ENCODE peak calls at places on chromosomes 7 and 10, in five cellular contexts. One of them, this sample, is unnamed.

GRCh38 chr7:21454906-21455305 is 27.0 kb downstream of the SP4 start:
- DNase-seq in GM10248: no peak
- DNase-seq in body of pancreas: no peak
- DNase-seq in mucosa of descending colon: no peak
- DNase-seq in endothelial cell: no peak
- DNase-seq in this sample: no peak

GRCh38 chr10:62961951-62962523 is 145.9 kb upstream of the EGR2 start:
- DNase-seq in body of pancreas: no peak
- DNase-seq in mucosa of descending colon: no peak
- DNase-seq in endothelial cell: no peak
- DNase-seq in GM10248: no peak
- DNase-seq in this sample: no peak

GRCh38 chr7:45921381-45921698 is 268 bp upstream of the IGFBP3 start:
- DNase-seq in body of pancreas: no peak
- DNase-seq in GM10248: no peak
- DNase-seq in endothelial cell: no peak
- DNase-seq in mucosa of descending colon: no peak
- DNase-seq in this sample: no peak

GRCh38 chr10:84783909-84784308 is 455.5 kb downstream of the CCSER2 start:
- DNase-seq in GM10248: no peak
- DNase-seq in mucosa of descending colon: no peak
- DNase-seq in body of pancreas: no peak
- DNase-seq in endothelial cell: no peak
- DNase-seq in this sample: peak; percentile 13

GRCh38 chr10:24681476-24682088 is 42.1 kb downstream of the ARHGAP21 start:
- DNase-seq in endothelial cell: no peak
- DNase-seq in mucosa of descending colon: no peak
- DNase-seq in body of pancreas: no peak
- DNase-seq in GM10248: no peak
- DNase-seq in this sample: no peak

GRCh38 chr7:135911091-135911490 is 66.1 kb downstream of the MTPN start:
- DNase-seq in body of pancreas: no peak
- DNase-seq in endothelial cell: no peak
- DNase-seq in mucosa of descending colon: no peak
- DNase-seq in GM10248: no peak
- DNase-seq in this sample: no peak

GRCh38 chr10:76357726-76358125 is 926.3 kb downstream of the LRMDA start:
- DNase-seq in body of pancreas: no peak
- DNase-seq in GM10248: no peak
- DNase-seq in endothelial cell: no peak
- DNase-seq in mucosa of descending colon: no peak
- DNase-seq in this sample: no peak

GRCh38 chr7:18754766-18755165 is 259.2 kb downstream of the HDAC9 start:
- DNase-seq in mucosa of descending colon: no peak
- DNase-seq in endothelial cell: no peak
- DNase-seq in body of pancreas: no peak
- DNase-seq in GM10248: no peak
- DNase-seq in this sample: no peak

GRCh38 chr10:133336131-133337078 is at the start of gene CALY:
- DNase-seq in endothelial cell: peak; percentile 45
- DNase-seq in GM10248: peak; percentile 63
- DNase-seq in body of pancreas: peak; percentile 52
- DNase-seq in mucosa of descending colon: peak; percentile 86
- DNase-seq in this sample: peak; percentile 25

GRCh38 chr7:75662579-75663301 is 76.0 kb downstream of the HIP1 start:
- DNase-seq in GM10248: peak; percentile 76
- DNase-seq in mucosa of descending colon: no peak
- DNase-seq in body of pancreas: no peak
- DNase-seq in endothelial cell: no peak
- DNase-seq in this sample: no peak

GRCh38 chr7:14698239-14698638 is 204.3 kb downstream of the DGKB start:
- DNase-seq in endothelial cell: no peak
- DNase-seq in mucosa of descending colon: no peak
- DNase-seq in GM10248: no peak
- DNase-seq in body of pancreas: no peak
- DNase-seq in this sample: no peak

GRCh38 chr7:148540041-148540738 is 50.4 kb upstream of the C7orf33 start:
- DNase-seq in body of pancreas: peak; percentile 45
- DNase-seq in mucosa of descending colon: peak; percentile 57
- DNase-seq in GM10248: no peak
- DNase-seq in endothelial cell: no peak
- DNase-seq in this sample: no peak

GRCh38 chr7:92806496-92806895 is 29.9 kb downstream of the CDK6 start:
- DNase-seq in endothelial cell: no peak
- DNase-seq in GM10248: no peak
- DNase-seq in mucosa of descending colon: no peak
- DNase-seq in body of pancreas: no peak
- DNase-seq in this sample: no peak

GRCh38 chr7:114444196-114444595 is 29.6 kb downstream of the FOXP2 start:
- DNase-seq in GM10248: no peak
- DNase-seq in body of pancreas: no peak
- DNase-seq in endothelial cell: no peak
- DNase-seq in mucosa of descending colon: no peak
- DNase-seq in this sample: no peak

GRCh38 chr7:3463696-3464095 is 162.6 kb downstream of the SDK1 start:
- DNase-seq in GM10248: no peak
- DNase-seq in endothelial cell: no peak
- DNase-seq in mucosa of descending colon: no peak
- DNase-seq in body of pancreas: no peak
- DNase-seq in this sample: no peak

GRCh38 chr10:15147594-15148392 is 20.7 kb downstream of the NMT2 start:
- DNase-seq in mucosa of descending colon: no peak
- DNase-seq in endothelial cell: no peak
- DNase-seq in body of pancreas: no peak
- DNase-seq in GM10248: no peak
- DNase-seq in this sample: no peak

GRCh38 chr10:116331815-116332214 is 7.6 kb downstream of the CCDC172 start:
- DNase-seq in endothelial cell: no peak
- DNase-seq in body of pancreas: no peak
- DNase-seq in mucosa of descending colon: no peak
- DNase-seq in GM10248: no peak
- DNase-seq in this sample: no peak
- TF ChIP-seq CTCF in endothelial cell: no peak
- TF ChIP-seq CTCF in body of pancreas: no peak
- TF ChIP-seq CTCF in mucosa of descending colon: no peak
- TF ChIP-seq CTCF in GM10248: no peak
- TF ChIP-seq CTCF in this sample: no peak

DNA sequence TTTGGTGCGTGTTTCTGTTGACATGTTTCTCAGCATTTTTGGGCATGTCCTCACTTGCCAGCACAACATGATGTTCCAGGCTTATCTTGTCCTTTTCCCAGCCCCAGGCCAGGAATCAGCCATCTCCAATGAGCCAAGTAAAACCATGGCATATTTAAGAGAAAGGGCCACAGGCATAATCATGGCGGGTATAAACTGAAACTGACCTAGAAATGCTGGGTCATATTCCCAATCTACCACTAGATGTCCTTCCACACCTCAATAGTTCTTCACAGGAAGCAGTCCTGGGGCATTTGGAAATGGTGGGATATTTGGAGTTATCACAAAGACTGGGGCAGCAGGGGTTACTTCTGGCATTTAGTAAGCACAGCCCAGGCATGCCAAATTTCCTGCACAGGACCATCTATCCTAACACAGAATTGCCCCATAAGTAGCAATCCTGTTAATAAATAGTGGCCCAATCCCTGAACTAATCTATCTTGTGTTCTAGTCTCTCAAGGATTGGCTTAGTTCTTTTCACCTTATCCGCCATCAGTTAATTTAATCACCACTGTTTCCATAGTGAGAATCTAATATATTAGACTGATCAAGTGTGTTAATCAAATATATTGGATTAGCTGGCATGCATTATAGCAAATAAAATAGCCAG is 101.6 kb downstream of the NPSR1 start:
- DNase-seq in GM10248: no peak
- DNase-seq in endothelial cell: peak; percentile 22
- DNase-seq in body of pancreas: no peak
- DNase-seq in mucosa of descending colon: no peak
- DNase-seq in this sample: peak; percentile 53
- TF ChIP-seq CTCF in GM10248: peak; percentile 42
- TF ChIP-seq CTCF in endothelial cell: peak; percentile 66
- TF ChIP-seq CTCF in body of pancreas: peak; percentile 52
- TF ChIP-seq CTCF in mucosa of descending colon: peak; percentile 39
- TF ChIP-seq CTCF in this sample: peak; percentile 82

GRCh38 chr10:71721313-71721712 is 1.7 kb upstream of the C10orf105 start:
- DNase-seq in body of pancreas: no peak
- DNase-seq in GM10248: no peak
- DNase-seq in mucosa of descending colon: no peak
- DNase-seq in endothelial cell: no peak
- DNase-seq in this sample: no peak
- TF ChIP-seq CTCF in body of pancreas: no peak
- TF ChIP-seq CTCF in GM10248: no peak
- TF ChIP-seq CTCF in mucosa of descending colon: no peak
- TF ChIP-seq CTCF in endothelial cell: no peak
- TF ChIP-seq CTCF in this sample: no peak

GRCh38 chr7:47474937-47475879 is 106.7 kb downstream of the TNS3 start:
- DNase-seq in GM10248: peak; percentile 83
- DNase-seq in body of pancreas: peak; percentile 99
- DNase-seq in endothelial cell: no peak
- DNase-seq in mucosa of descending colon: peak; percentile 93
- DNase-seq in this sample: peak; percentile 97
- TF ChIP-seq CTCF in GM10248: peak; percentile 8
- TF ChIP-seq CTCF in body of pancreas: peak; percentile 51
- TF ChIP-seq CTCF in endothelial cell: no peak
- TF ChIP-seq CTCF in mucosa of descending colon: no peak
- TF ChIP-seq CTCF in this sample: no peak

DNA sequence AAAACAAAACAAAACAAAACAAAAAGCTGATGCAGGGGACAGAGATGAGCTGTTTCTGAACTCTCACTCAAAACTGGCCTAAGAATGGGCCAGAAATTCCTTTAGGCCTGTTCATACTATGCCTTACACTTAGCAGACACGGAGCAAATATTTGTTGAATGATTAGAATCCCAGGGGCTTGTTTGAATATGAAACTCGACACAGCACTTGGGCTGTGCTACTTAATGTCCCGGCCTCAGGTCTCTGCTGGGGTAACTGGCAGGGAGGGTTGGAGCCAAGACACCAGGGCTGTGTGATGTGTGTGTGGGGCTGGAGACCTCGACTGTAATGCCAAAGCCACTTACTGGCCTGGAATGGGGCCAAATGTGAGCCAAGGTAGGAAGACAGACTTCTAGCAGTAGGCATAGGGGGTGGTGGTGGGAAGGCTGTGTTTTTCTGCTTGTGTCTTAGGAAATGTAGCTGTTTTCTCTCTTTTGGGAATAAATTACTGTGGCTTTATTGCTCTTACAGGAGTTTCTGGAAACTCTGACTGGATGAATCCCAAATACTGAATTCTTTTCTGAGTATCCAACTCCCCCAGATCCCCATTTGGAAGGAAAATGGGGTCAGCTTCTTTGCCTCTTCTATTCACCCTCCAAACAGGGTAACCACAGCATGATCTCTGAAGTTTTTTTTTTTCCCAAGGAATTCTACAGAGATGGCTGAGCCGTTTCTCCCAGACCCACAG is 66.7 kb downstream of the EMX2 start:
- DNase-seq in GM10248: no peak
- DNase-seq in endothelial cell: no peak
- DNase-seq in mucosa of descending colon: no peak
- DNase-seq in body of pancreas: peak; percentile 80
- DNase-seq in this sample: peak; percentile 14
- TF ChIP-seq CTCF in GM10248: no peak
- TF ChIP-seq CTCF in endothelial cell: no peak
- TF ChIP-seq CTCF in mucosa of descending colon: no peak
- TF ChIP-seq CTCF in body of pancreas: no peak
- TF ChIP-seq CTCF in this sample: no peak

DNA sequence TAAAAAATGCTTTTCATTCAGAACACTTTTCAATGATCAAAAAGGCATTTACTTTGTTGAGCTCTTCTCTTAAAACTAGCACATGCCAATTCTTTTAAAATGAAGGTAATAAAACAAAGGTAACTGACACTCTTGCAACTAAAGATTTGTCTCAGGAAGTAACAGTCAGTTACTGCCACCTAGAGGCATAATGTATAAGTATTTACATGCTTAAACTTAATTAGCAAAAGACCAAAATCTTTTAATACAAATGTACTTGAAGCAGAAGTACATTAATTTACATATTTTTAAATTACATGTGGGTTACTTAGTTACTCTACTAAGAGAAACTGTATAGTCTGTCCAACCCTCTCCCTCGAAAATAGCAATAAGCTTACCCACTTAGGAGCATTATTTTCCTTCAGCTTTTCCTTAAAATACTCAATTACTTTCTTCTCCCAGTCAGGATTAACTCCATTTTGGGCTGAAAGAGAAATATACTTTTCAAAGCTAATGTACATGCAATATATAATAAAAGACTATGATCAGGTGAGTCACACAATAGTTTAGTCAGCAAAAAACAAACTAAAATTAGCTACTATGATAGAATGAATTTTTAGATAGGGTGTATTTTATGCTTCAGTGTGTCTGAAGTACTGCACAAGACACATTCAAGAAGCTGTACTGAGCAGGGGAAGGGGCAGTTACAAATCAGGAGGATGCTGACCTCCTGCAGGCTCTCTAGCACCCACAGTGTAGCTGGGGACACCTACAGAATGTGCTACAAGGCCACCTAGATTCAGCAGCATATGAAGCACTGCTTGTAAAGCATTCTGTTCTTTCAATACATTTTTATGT is 13.0 kb downstream of the MCMBP start:
- DNase-seq in mucosa of descending colon: no peak
- DNase-seq in GM10248: peak; percentile 29
- DNase-seq in endothelial cell: no peak
- DNase-seq in body of pancreas: no peak
- DNase-seq in this sample: no peak
- TF ChIP-seq CTCF in mucosa of descending colon: peak; percentile 22
- TF ChIP-seq CTCF in GM10248: peak; percentile 55
- TF ChIP-seq CTCF in endothelial cell: peak; percentile 77
- TF ChIP-seq CTCF in body of pancreas: peak; percentile 58
- TF ChIP-seq CTCF in this sample: peak; percentile 17

DNA sequence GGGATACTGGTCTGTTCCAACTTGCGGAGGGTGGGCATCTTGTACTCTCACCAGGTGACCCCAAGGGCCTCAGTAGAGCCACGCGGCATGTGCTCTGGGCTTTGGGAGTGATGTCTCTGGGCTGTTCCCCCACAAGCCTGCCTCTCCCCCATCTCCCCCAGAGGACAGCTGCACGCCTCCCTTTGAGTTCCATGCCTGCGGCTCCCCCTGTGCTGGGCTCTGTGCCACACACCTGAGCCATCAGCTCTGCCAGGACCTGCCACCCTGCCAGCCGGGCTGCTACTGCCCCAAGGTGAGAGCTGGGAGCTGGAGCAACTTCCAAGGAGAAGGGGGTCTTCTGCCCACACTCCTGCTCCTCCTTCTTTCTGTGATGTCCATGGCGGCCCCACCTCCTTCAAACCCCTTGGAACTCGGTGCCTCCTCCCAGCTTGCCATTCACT is 15.0 kb upstream of the ZNF862 start:
- DNase-seq in endothelial cell: no peak
- DNase-seq in GM10248: no peak
- DNase-seq in mucosa of descending colon: peak; percentile 37
- DNase-seq in body of pancreas: no peak
- DNase-seq in this sample: no peak
- TF ChIP-seq CTCF in endothelial cell: no peak
- TF ChIP-seq CTCF in GM10248: no peak
- TF ChIP-seq CTCF in mucosa of descending colon: no peak
- TF ChIP-seq CTCF in body of pancreas: no peak
- TF ChIP-seq CTCF in this sample: no peak

This sample was measured in Calu3.